ENCODE peak calls at places on chromosomes 11 and 22, in seven cellular contexts. One of them, this sample, is unnamed.
A peak's percentile ranks its signal among the peaks of the same experiment; 100 is the strongest.

GRCh38 chr22:35116817-35117216 is 50.9 kb downstream of the ISX start:
- DNase-seq in GM06990: no peak
- DNase-seq in cardiac muscle cell: no peak
- DNase-seq in AG09309: no peak
- DNase-seq in GM12865: no peak
- DNase-seq in BJ: no peak
- DNase-seq in astrocyte of the cerebellum: no peak
- DNase-seq in this sample: no peak

GRCh38 chr11:113862430-113862829 is 12.9 kb downstream of the USP28 start:
- DNase-seq in GM06990: no peak
- DNase-seq in cardiac muscle cell: no peak
- DNase-seq in AG09309: no peak
- DNase-seq in GM12865: no peak
- DNase-seq in BJ: no peak
- DNase-seq in astrocyte of the cerebellum: no peak
- DNase-seq in this sample: no peak

GRCh38 chr11:7585816-7586215 is 72.0 kb downstream of the PPFIBP2 start:
- DNase-seq in GM06990: no peak
- DNase-seq in cardiac muscle cell: no peak
- DNase-seq in AG09309: no peak
- DNase-seq in GM12865: no peak
- DNase-seq in BJ: no peak
- DNase-seq in astrocyte of the cerebellum: no peak
- DNase-seq in this sample: no peak

GRCh38 chr11:11078344-11078743 is 220.5 kb upstream of the ZBED5 start:
- DNase-seq in GM06990: no peak
- DNase-seq in cardiac muscle cell: peak; percentile 23
- DNase-seq in AG09309: no peak
- DNase-seq in GM12865: no peak
- DNase-seq in BJ: no peak
- DNase-seq in astrocyte of the cerebellum: no peak
- DNase-seq in this sample: no peak

GRCh38 chr11:9039194-9039593 is 35.4 kb upstream of the NRIP3 start:
- DNase-seq in GM06990: peak; percentile 27
- DNase-seq in cardiac muscle cell: peak; percentile 41
- DNase-seq in AG09309: no peak
- DNase-seq in GM12865: peak; percentile 56
- DNase-seq in BJ: no peak
- DNase-seq in astrocyte of the cerebellum: no peak
- DNase-seq in this sample: peak; percentile 43

GRCh38 chr11:13429836-13430235 is 33.2 kb downstream of the BTBD10 start:
- DNase-seq in GM06990: no peak
- DNase-seq in cardiac muscle cell: no peak
- DNase-seq in AG09309: no peak
- DNase-seq in GM12865: no peak
- DNase-seq in BJ: no peak
- DNase-seq in astrocyte of the cerebellum: no peak
- DNase-seq in this sample: no peak

GRCh38 chr22:32986773-32987050 is 71.5 kb downstream of the SYN3 start:
- DNase-seq in GM06990: no peak
- DNase-seq in cardiac muscle cell: no peak
- DNase-seq in AG09309: no peak
- DNase-seq in GM12865: no peak
- DNase-seq in BJ: no peak
- DNase-seq in astrocyte of the cerebellum: no peak
- DNase-seq in this sample: no peak

GRCh38 chr11:76131142-76131541 is 75.2 kb downstream of the WNT11 start:
- DNase-seq in GM06990: no peak
- DNase-seq in cardiac muscle cell: no peak
- DNase-seq in AG09309: no peak
- DNase-seq in GM12865: no peak
- DNase-seq in BJ: no peak
- DNase-seq in astrocyte of the cerebellum: no peak
- DNase-seq in this sample: no peak

GRCh38 chr11:113593698-113594308 is 112.3 kb downstream of the TMPRSS5 start:
- DNase-seq in GM06990: no peak
- DNase-seq in cardiac muscle cell: peak; percentile 41
- DNase-seq in AG09309: no peak
- DNase-seq in GM12865: peak; percentile 63
- DNase-seq in BJ: no peak
- DNase-seq in astrocyte of the cerebellum: no peak
- DNase-seq in this sample: peak; percentile 40

GRCh38 chr11:64355078-64355940 is 3.7 kb upstream of the RPS6KA4 start:
- DNase-seq in GM06990: peak; percentile 64
- DNase-seq in cardiac muscle cell: peak; percentile 84
- DNase-seq in AG09309: no peak
- DNase-seq in GM12865: peak; percentile 54
- DNase-seq in BJ: no peak
- DNase-seq in astrocyte of the cerebellum: peak; percentile 32
- DNase-seq in this sample: peak; percentile 83

GRCh38 chr11:14075118-14075601 is 112.6 kb downstream of the SPON1 start:
- DNase-seq in GM06990: no peak
- DNase-seq in cardiac muscle cell: no peak
- DNase-seq in AG09309: peak; percentile 10
- DNase-seq in GM12865: no peak
- DNase-seq in BJ: no peak
- DNase-seq in astrocyte of the cerebellum: peak; percentile 4
- DNase-seq in this sample: no peak

GRCh38 chr11:34263462-34264186 is 94.2 kb downstream of the ABTB2 start:
- DNase-seq in GM06990: no peak
- DNase-seq in cardiac muscle cell: peak; percentile 75
- DNase-seq in AG09309: peak; percentile 35
- DNase-seq in GM12865: no peak
- DNase-seq in BJ: peak; percentile 19
- DNase-seq in astrocyte of the cerebellum: peak; percentile 78
- DNase-seq in this sample: no peak

GRCh38 chr11:100625041-100625440 is 62.0 kb upstream of the ARHGAP42 start:
- DNase-seq in GM06990: no peak
- DNase-seq in cardiac muscle cell: peak; percentile 24
- DNase-seq in AG09309: no peak
- DNase-seq in GM12865: no peak
- DNase-seq in BJ: no peak
- DNase-seq in astrocyte of the cerebellum: no peak
- DNase-seq in this sample: no peak

GRCh38 chr11:92128026-92128425 is 96.6 kb upstream of the FAT3 start:
- DNase-seq in GM06990: no peak
- DNase-seq in cardiac muscle cell: no peak
- DNase-seq in AG09309: no peak
- DNase-seq in GM12865: no peak
- DNase-seq in BJ: no peak
- DNase-seq in astrocyte of the cerebellum: no peak
- DNase-seq in this sample: no peak

GRCh38 chr22:40898850-40899357 is 37.0 kb upstream of the DNAJB7 start:
- DNase-seq in GM06990: peak; percentile 26
- DNase-seq in cardiac muscle cell: peak; percentile 71
- DNase-seq in AG09309: peak; percentile 33
- DNase-seq in GM12865: peak; percentile 68
- DNase-seq in BJ: peak; percentile 9
- DNase-seq in astrocyte of the cerebellum: peak; percentile 36
- DNase-seq in this sample: peak; percentile 72

GRCh38 chr22:30806391-30806861 is 111.8 kb downstream of the OSBP2 start:
- DNase-seq in GM06990: no peak
- DNase-seq in cardiac muscle cell: peak; percentile 54
- DNase-seq in AG09309: no peak
- DNase-seq in GM12865: no peak
- DNase-seq in BJ: no peak
- DNase-seq in astrocyte of the cerebellum: peak; percentile 23
- DNase-seq in this sample: no peak
- TF ChIP-seq CTCF in GM06990: no peak
- TF ChIP-seq CTCF in cardiac muscle cell: no peak
- TF ChIP-seq CTCF in AG09309: no peak
- TF ChIP-seq CTCF in GM12865: no peak
- TF ChIP-seq CTCF in BJ: no peak
- TF ChIP-seq CTCF in astrocyte of the cerebellum: no peak
- TF ChIP-seq CTCF in this sample: no peak

GRCh38 chr22:46931414-46931813 is 169.0 kb downstream of the TBC1D22A start:
- DNase-seq in GM06990: no peak
- DNase-seq in cardiac muscle cell: peak; percentile 29
- DNase-seq in AG09309: no peak
- DNase-seq in GM12865: no peak
- DNase-seq in BJ: no peak
- DNase-seq in astrocyte of the cerebellum: no peak
- DNase-seq in this sample: no peak
- TF ChIP-seq CTCF in GM06990: no peak
- TF ChIP-seq CTCF in cardiac muscle cell: peak; percentile 29
- TF ChIP-seq CTCF in AG09309: peak; percentile 41
- TF ChIP-seq CTCF in GM12865: no peak
- TF ChIP-seq CTCF in BJ: peak; percentile 23
- TF ChIP-seq CTCF in astrocyte of the cerebellum: peak; percentile 28
- TF ChIP-seq CTCF in this sample: no peak

GRCh38 chr22:31161386-31161785 is 1.4 kb downstream of the RNF185 start:
- DNase-seq in GM06990: no peak
- DNase-seq in cardiac muscle cell: no peak
- DNase-seq in AG09309: no peak
- DNase-seq in GM12865: no peak
- DNase-seq in BJ: no peak
- DNase-seq in astrocyte of the cerebellum: no peak
- DNase-seq in this sample: no peak

GRCh38 chr22:31160328-31160978 is 471 bp downstream of the RNF185 start:
- DNase-seq in GM06990: no peak
- DNase-seq in cardiac muscle cell: peak; percentile 43
- DNase-seq in AG09309: no peak
- DNase-seq in GM12865: no peak
- DNase-seq in BJ: no peak
- DNase-seq in astrocyte of the cerebellum: no peak
- DNase-seq in this sample: no peak

GRCh38 chr22:31162015-31162765 is 2.2 kb downstream of the RNF185 start:
- DNase-seq in GM06990: no peak
- DNase-seq in cardiac muscle cell: no peak
- DNase-seq in AG09309: no peak
- DNase-seq in GM12865: no peak
- DNase-seq in BJ: no peak
- DNase-seq in astrocyte of the cerebellum: no peak
- DNase-seq in this sample: no peak
- TF ChIP-seq CTCF in GM06990: no peak
- TF ChIP-seq CTCF in cardiac muscle cell: peak; percentile 7
- TF ChIP-seq CTCF in AG09309: peak; percentile 5
- TF ChIP-seq CTCF in GM12865: no peak
- TF ChIP-seq CTCF in BJ: no peak
- TF ChIP-seq CTCF in astrocyte of the cerebellum: no peak
- TF ChIP-seq CTCF in this sample: no peak

DNA sequence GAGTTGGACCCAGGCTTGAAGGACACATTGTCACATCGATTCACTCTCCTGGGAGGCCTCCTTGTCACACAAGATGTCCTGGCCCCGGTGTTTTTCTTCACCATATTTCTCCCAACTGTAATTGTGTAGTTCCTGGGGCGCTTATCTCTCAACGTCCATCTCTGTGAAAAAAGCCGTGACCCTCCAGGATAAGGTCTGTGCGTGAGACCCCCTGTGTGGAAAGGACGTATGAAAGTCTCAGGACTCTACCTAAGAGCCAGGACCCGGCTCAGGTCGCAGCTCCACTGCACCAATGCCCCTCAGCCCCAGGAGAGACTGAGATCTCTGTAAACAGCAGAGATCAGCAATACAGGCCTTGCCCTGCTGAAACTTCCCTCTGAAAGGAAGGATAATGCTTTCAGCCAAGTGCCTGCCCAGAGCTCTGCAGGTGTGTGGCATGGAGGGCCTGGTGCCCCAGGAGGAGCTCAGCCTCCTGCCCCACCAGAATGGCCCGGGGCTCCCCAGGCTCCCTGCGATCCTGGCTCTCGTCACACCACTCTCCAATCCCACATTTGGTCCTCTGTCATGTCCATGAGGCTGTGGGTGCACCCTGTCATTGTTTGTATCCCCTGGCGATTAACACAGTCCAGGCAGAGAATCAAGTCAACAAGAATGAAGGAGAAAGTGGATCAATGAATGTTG is 119.2 kb upstream of the TMEM45B start:
- DNase-seq in GM06990: no peak
- DNase-seq in cardiac muscle cell: no peak
- DNase-seq in AG09309: no peak
- DNase-seq in GM12865: no peak
- DNase-seq in BJ: no peak
- DNase-seq in astrocyte of the cerebellum: no peak
- DNase-seq in this sample: peak; percentile 12
- TF ChIP-seq CTCF in GM06990: no peak
- TF ChIP-seq CTCF in cardiac muscle cell: no peak
- TF ChIP-seq CTCF in AG09309: no peak
- TF ChIP-seq CTCF in GM12865: no peak
- TF ChIP-seq CTCF in BJ: no peak
- TF ChIP-seq CTCF in astrocyte of the cerebellum: no peak
- TF ChIP-seq CTCF in this sample: no peak